ENCODE peak calls at places on chromosomes 1 and 21, in eight cellular contexts. Q is transverse colon, D is esophagus muscularis mucosa, O is GM12878, S is stomach, L is SK-N-SH, C is tibial nerve, M is ovary. F is an unnamed sample. For H3K36me3, the result is how much of the 10 kb centered on the place peaks cover.

GRCh38 chr1:7538849-7539771 is 232.0 kb upstream of the VAMP3 start:
- DNase-seq in C (no peak), L (peak), O (no peak), D (no peak), S (no peak), Q (no peak), M (no peak), F (no peak)

GRCh38 chr1:82978461-82979324 is 1020.2 kb downstream of the TTLL7 start:
- DNase-seq in Q (no peak), C (no peak), L (no peak), O (no peak), S (no peak), M (no peak), D (no peak), F (no peak)

GRCh38 chr1:234533034-234533571 is 54.1 kb upstream of the TARBP1 start:
- DNase-seq in O (no peak), M (peak), L (no peak), C (peak), S (no peak), Q (peak), D (no peak), F (peak)

GRCh38 chr1:46246548-46247432 is 773 bp upstream of the RAD54L start:
- DNase-seq in D (peak), Q (peak), L (peak), M (peak), O (no peak), C (peak), S (no peak), F (peak)

GRCh38 chr1:113109908-113110554 is 37.0 kb downstream of the LRIG2 start:
- DNase-seq in D (no peak), L (peak), Q (no peak), O (no peak), C (no peak), M (peak), S (no peak), F (no peak)

GRCh38 chr1:234975122-234975940 is 153.3 kb downstream of the TOMM20 start:
- DNase-seq in O (no peak), S (no peak), D (no peak), M (no peak), Q (no peak), L (no peak), C (no peak), F (peak)

GRCh38 chr1:19260211-19261138 is 8.9 kb downstream of the MRTO4 start:
- DNase-seq in D (no peak), S (peak), M (no peak), O (no peak), C (no peak), L (no peak), Q (peak), F (no peak)

GRCh38 chr1:151720190-151720953 is 950 bp upstream of the RIIAD1 start:
- DNase-seq in D (no peak), L (no peak), S (peak), C (no peak), Q (no peak), M (no peak), O (peak), F (no peak)

GRCh38 chr1:39105061-39105840 is 79.1 kb downstream of the NDUFS5 start:
- DNase-seq in O (no peak), L (peak), Q (peak), S (peak), D (no peak), M (peak), C (peak), F (peak)

GRCh38 chr1:199684686-199685273 is 342.7 kb upstream of the NR5A2 start:
- DNase-seq in C (no peak), S (no peak), Q (peak), M (no peak), L (peak), D (no peak), O (peak), F (no peak)

GRCh38 chr1:23909412-23909811 is 3.8 kb downstream of the CNR2 start:
- DNase-seq in C (no peak), O (peak), L (no peak), S (no peak), M (no peak), D (no peak), Q (no peak), F (no peak)

GRCh38 chr1:23908453-23909341 is 4.5 kb downstream of the CNR2 start:
- DNase-seq in M (no peak), D (no peak), S (no peak), L (no peak), C (no peak), O (peak), Q (peak), F (no peak)

GRCh38 chr1:23911924-23912323 is 1.2 kb downstream of the CNR2 start:
- DNase-seq in D (no peak), L (no peak), C (no peak), O (no peak), Q (no peak), M (no peak), S (no peak), F (no peak)

GRCh38 chr1:23910144-23910543 is 3.0 kb downstream of the CNR2 start:
- DNase-seq in O (no peak), S (no peak), Q (no peak), M (no peak), L (no peak), D (no peak), C (no peak), F (no peak)

GRCh38 chr1:23910553-23911246 is 2.5 kb downstream of the CNR2 start:
- DNase-seq in O (peak), S (no peak), Q (no peak), L (no peak), M (no peak), C (no peak), D (no peak), F (no peak)
- TF ChIP-seq EP300 in O (peak), S (no peak), Q (no peak), L (no peak), M (no peak), C (no peak), D (no peak), F (no peak)

GRCh38 chr1:213987876-213988638 is at the start of gene PROX1:
- DNase-seq in M (peak), L (peak), O (no peak), S (peak), D (peak), C (peak), Q (peak), F (peak)
- H3K4me3 ChIP-seq in M (peak), L (peak), O (peak), S (peak), D (peak), C (peak), Q (peak), F (peak)

DNA sequence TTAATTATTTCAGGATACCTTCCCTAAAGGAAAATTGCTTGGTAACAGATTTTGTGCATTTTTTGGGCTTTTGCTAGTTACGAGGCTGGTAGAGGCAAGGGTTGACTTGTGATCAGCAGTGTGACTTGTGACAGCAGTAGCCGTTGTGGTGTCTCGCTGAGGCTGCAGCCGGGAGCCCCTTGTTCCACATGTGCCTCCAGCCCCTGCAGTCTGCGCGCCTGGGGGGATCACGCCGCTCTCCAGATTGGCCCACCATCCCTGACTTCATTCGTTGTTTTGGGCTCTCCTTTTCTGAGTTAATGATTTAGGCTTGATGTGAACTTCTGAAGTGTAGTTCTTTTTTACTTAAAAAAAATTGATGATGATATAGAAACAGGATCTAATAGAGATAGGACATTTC is 41.5 kb downstream of the TRAPPC10 start:
- DNase-seq in L (no peak), Q (no peak), D (no peak), C (no peak), O (no peak), S (no peak), M (no peak), F (no peak)
- H3K36me3 ChIP-seq in L (under half), Q (under half), D (under half), C (under half), O (under half), S (half or more), M (under half), F (under half)

GRCh38 chr1:22340066-22340465 is 111.6 kb upstream of the ZBTB40 start:
- DNase-seq in C (no peak), Q (no peak), M (no peak), D (no peak), L (no peak), S (no peak), O (no peak), F (no peak)

GRCh38 chr1:22342734-22343191 is 108.9 kb upstream of the ZBTB40 start:
- DNase-seq in M (no peak), L (peak), O (no peak), Q (no peak), D (no peak), C (no peak), S (no peak), F (no peak)

GRCh38 chr1:22343456-22344426 is 107.9 kb upstream of the ZBTB40 start:
- DNase-seq in M (no peak), L (no peak), S (no peak), D (no peak), O (no peak), Q (no peak), C (no peak), F (no peak)

GRCh38 chr1:22340873-22341272 is 110.8 kb upstream of the ZBTB40 start:
- DNase-seq in D (no peak), Q (no peak), C (no peak), L (no peak), S (no peak), M (no peak), O (no peak), F (no peak)

DNA sequence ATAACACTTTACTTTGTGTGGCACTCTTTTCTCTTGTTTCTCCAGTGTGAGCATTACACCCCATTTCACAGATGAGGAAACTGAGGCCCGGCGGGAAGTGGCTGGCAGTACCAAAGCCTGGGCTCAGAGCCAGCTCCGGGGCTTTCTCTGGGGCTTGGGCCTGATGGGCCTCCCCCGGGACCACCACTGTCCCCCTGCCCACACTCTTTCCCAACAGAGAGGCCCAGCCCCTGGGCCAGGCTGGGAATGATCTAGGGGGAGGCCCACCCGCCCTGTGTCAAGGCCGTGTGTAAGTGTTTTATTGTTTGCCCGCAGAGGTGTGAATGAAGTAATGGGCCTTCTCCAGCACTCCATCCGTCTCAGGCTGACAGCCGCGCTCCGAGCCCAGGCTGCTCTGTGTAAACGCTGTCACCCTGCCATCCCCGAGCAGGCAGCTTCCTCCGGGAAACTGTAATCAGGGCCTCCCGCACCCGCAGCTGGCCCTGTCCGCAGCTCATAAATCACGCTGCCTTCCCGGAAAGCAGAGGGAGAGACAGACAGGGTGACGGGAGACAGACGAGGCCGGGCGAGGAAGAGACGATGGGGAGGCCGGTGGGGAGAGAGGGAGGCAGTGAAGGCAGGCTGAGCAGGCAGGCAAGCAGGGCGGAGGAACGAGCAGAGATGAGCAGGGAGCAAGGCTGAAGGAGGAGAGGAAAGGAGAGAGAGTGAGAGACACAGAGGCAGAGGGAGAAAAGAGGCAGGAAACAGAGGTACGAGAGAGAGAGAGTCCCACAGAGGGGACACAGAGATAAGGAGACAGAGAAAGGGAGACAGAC is 109.7 kb upstream of the ZBTB40 start:
- DNase-seq in D (peak), S (no peak), L (peak), Q (peak), C (no peak), M (peak), O (no peak), F (no peak)
- TF ChIP-seq EP300 in D (peak), S (no peak), L (peak), Q (peak), C (no peak), M (no peak), O (no peak), F (no peak)

F was measured in sigmoid colon.